ENCODE peak calls at places on chromosomes 6 and 20, in five cellular contexts. M is IMR-90, C is H9, O is H1, W is mesenchymal stem cell. Q is an unnamed sample.

GRCh38 chr20:63036266-63036665 is 29.5 kb upstream of the BHLHE23 start:
- DNase-seq in C (no peak), M (no peak), O (peak), W (no peak), Q (no peak)

GRCh38 chr6:65113581-65113980 is 593.4 kb downstream of the EYS start:
- DNase-seq in O (no peak), C (no peak), W (peak), M (peak), Q (no peak)

GRCh38 chr20:58148891-58149290 is 79.6 kb downstream of the ANKRD60 start:
- DNase-seq in M (no peak), C (no peak), O (no peak), W (no peak), Q (no peak)

GRCh38 chr20:43721429-43722152 is 5.2 kb downstream of the GTSF1L start:
- DNase-seq in W (no peak), C (peak), M (no peak), O (peak), Q (no peak)

GRCh38 chr20:31918471-31919105 is 33.3 kb downstream of the PDRG1 start:
- DNase-seq in O (no peak), M (peak), C (no peak), W (peak), Q (no peak)

GRCh38 chr6:137203256-137203655 is 15.9 kb downstream of the IFNGR1 start:
- DNase-seq in M (no peak), C (no peak), O (no peak), W (no peak), Q (no peak)

GRCh38 chr6:26286168-26286854 is 78.7 kb upstream of the BTN3A2 start:
- DNase-seq in M (peak), C (peak), O (peak), W (peak), Q (peak)

GRCh38 chr20:41428285-41428684 is 61.7 kb upstream of the EMILIN3 start:
- DNase-seq in W (peak), M (peak), C (no peak), O (no peak), Q (no peak)

GRCh38 chr6:16712250-16712930 is 48.9 kb downstream of the ATXN1 start:
- DNase-seq in W (peak), M (no peak), C (no peak), O (no peak), Q (no peak)

GRCh38 chr6:2630362-2630761 is 120.4 kb downstream of the MYLK4 start:
- DNase-seq in W (peak), C (no peak), M (peak), O (no peak), Q (no peak)

GRCh38 chr6:144064402-144064830 is 31.0 kb downstream of the SF3B5 start:
- DNase-seq in W (no peak), O (peak), C (peak), M (no peak), Q (peak)

GRCh38 chr6:144621332-144621731 is 336.2 kb downstream of the UTRN start:
- DNase-seq in O (no peak), C (no peak), M (no peak), W (no peak), Q (no peak)

GRCh38 chr20:7695622-7696021 is 244.6 kb downstream of the HAO1 start:
- DNase-seq in M (peak), C (no peak), O (no peak), W (peak), Q (no peak)

GRCh38 chr20:53360815-53361214 is 232.8 kb downstream of the ZNF217 start:
- DNase-seq in C (no peak), M (no peak), O (no peak), W (no peak), Q (peak)

GRCh38 chr20:3927486-3928291 is 38.5 kb downstream of the PANK2 start:
- DNase-seq in W (peak), C (peak), M (peak), O (peak), Q (no peak)

GRCh38 chr20:34524426-34524825 is 8.2 kb downstream of the DYNLRB1 start:
- DNase-seq in O (peak), W (no peak), M (no peak), C (no peak), Q (no peak)

GRCh38 chr20:62886709-62887058 is 25.1 kb upstream of the TCFL5 start:
- DNase-seq in W (no peak), M (no peak), C (no peak), O (no peak), Q (no peak)

GRCh38 chr20:57773059-57773815 is 63.4 kb upstream of the PMEPA1 start:
- DNase-seq in O (no peak), C (peak), W (no peak), M (no peak), Q (no peak)

GRCh38 chr6:4849628-4850027 is 73.4 kb downstream of the CDYL start:
- DNase-seq in O (no peak), C (no peak), M (no peak), W (no peak), Q (no peak)

GRCh38 chr6:16578695-16579094 is 182.6 kb downstream of the ATXN1 start:
- DNase-seq in O (no peak), W (no peak), C (no peak), M (no peak), Q (no peak)

GRCh38 chr6:35173068-35174042 is 32.2 kb upstream of the TCP11 start:
- DNase-seq in C (peak), O (no peak), W (no peak), M (no peak), Q (no peak)

GRCh38 chr6:25223421-25224052 is 55.6 kb upstream of the CARMIL1 start:
- DNase-seq in O (peak), M (peak), W (peak), C (peak), Q (peak)

GRCh38 chr20:62762376-62762775 is 33.9 kb upstream of the MRGBP start:
- DNase-seq in M (no peak), C (no peak), O (no peak), W (no peak), Q (no peak)

GRCh38 chr20:23156842-23157423 is 70.8 kb upstream of the CD93 start:
- DNase-seq in C (no peak), M (no peak), W (no peak), O (peak), Q (no peak)

GRCh38 chr20:414161-414560 is 6.1 kb downstream of the RBCK1 start:
- DNase-seq in M (no peak), C (no peak), O (no peak), W (no peak), Q (no peak)

GRCh38 chr20:21125072-21125848 is 622 bp upstream of the KIZ start:
- DNase-seq in W (peak), C (no peak), O (no peak), M (peak), Q (no peak)

GRCh38 chr6:54076159-54076789 is 35.0 kb upstream of the MLIP start:
- DNase-seq in M (no peak), O (no peak), C (no peak), W (no peak), Q (no peak)

GRCh38 chr20:39825524-39825923 is 863.4 kb downstream of the DHX35 start:
- DNase-seq in C (no peak), O (no peak), W (no peak), M (no peak), Q (no peak)

GRCh38 chr6:130143709-130144108 is 79.0 kb downstream of the SAMD3 start:
- DNase-seq in W (peak), O (no peak), C (no peak), M (peak), Q (no peak)

GRCh38 chr6:95203153-95203754 is 374.1 kb upstream of the MANEA start:
- DNase-seq in C (no peak), O (no peak), W (peak), M (peak), Q (peak)

GRCh38 chr20:36086767-36087166 is 67.8 kb upstream of the EPB41L1 start:
- DNase-seq in C (no peak), O (no peak), W (no peak), M (no peak), Q (no peak)

GRCh38 chr20:62922451-62922921 is 3.8 kb downstream of the DIDO1 start:
- DNase-seq in M (no peak), C (no peak), W (no peak), O (no peak), Q (no peak)

GRCh38 chr20:15942130-15942529 is 631.1 kb downstream of the KIF16B start:
- DNase-seq in M (no peak), O (no peak), C (no peak), W (no peak), Q (no peak)

GRCh38 chr20:10671850-10672578 is 1.8 kb downstream of the JAG1 start:
- DNase-seq in M (peak), W (peak), O (peak), C (peak), Q (no peak)

GRCh38 chr6:7255918-7256317 is 57.1 kb downstream of the SSR1 start:
- DNase-seq in O (no peak), C (no peak), M (no peak), W (no peak), Q (no peak)

GRCh38 chr20:45361794-45362193 is 1.2 kb upstream of the SYS1 start:
- DNase-seq in M (no peak), W (no peak), C (no peak), O (no peak), Q (no peak)

GRCh38 chr20:45366192-45366591 is 3.2 kb downstream of the SYS1 start:
- DNase-seq in C (no peak), O (no peak), W (no peak), M (no peak), Q (no peak)

GRCh38 chr20:45365444-45365970 is 2.6 kb downstream of the SYS1 start:
- DNase-seq in O (no peak), C (peak), M (no peak), W (no peak), Q (no peak)

GRCh38 chr20:45362804-45363610 is at the start of gene SYS1:
- DNase-seq in W (peak), C (peak), O (peak), M (peak), Q (peak)

DNA sequence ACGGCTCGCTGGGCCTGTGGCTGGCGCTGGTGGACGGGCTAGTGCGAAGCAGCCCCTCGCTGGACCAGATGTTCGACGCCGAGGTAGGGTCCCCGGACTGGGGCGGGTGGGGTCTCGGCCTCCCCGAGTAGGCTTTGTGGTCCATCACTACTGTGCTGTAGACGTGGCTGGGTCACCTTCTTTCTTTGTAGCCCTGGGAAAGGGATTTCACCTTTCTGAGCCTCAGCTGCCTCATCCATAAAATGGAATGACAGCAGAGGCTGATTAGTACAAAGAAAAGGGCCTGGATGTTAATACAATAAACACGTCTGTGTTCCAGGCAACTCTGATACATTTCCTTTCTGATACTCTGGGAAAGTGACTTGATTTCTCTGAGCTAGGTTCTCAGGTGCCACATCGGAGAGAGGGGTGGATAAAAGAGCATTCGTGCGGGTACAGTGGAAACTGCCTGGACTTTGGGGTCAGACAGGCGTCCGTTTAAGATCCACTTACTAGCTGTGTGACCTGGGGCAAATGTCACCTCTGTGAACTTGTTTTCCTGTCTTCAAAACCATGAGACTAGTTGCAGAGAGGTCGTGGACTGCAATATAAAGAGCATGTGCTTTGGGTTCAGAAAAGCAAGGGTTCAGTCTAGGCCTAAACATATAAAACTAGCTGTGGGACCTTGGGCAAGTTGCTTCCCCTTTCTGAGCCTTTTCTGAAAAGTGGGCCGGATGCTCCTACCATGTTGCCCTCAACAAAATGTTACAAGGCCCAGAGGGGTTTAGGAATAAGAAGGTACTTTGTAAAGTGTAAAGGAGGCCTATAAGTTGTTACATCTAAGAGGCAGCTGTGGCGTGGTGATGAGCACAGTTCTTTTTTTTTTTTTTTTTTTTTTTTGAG is 896 bp downstream of the SYS1 start:
- DNase-seq in M (no peak), W (no peak), O (no peak), C (peak), Q (no peak)
- H3K14ac ChIP-seq in M (peak), W (peak), O (no peak), C (no peak), Q (no peak)

DNA sequence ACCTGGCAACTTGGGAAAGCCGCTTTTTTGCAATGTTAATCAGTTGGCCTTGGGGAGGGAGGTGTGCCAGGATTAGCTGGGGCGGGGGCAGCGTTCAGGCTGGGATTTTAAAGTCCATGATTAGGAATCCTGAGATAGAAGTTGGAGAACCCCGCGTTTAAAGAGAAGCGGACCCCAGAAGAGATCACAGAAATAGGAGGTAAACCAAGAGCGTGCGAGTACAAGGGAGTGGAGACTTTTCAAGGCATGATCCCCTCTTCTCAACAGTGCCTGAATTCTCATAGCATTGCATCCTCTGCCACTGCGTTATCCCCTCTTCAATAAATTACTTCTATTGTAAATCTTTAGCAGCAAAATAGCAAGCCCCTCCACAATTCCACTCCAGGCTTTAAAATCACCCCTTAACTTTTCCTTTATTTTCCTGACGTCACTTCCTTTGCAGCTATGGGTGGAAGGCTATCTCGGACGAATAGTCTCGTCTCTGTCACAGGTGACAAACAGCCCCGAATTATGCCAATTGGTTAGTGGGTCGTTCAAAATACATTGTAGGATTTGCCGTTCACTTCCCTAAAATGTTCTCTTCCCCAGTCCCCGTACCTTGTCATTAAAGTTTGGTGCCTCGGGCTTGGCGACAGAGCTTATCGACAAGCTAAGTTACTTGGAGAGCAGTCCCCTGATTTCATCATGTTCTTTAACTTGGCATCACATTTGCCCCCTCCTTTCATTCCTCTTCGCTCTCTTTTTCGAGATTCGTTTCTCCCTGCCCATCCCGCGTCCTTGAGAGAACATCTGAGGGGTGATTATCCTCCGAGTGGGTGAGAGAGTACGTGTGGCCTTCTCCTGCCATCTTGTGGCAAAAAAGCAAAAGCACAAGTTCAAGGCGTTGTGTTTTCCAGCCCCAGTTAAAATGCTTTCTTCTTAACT is 17.1 kb downstream of the OR2B2 start:
- DNase-seq in W (peak), M (peak), C (peak), O (no peak), Q (peak)
- H2BK15ac ChIP-seq in W (no peak), M (peak), C (no peak), O (no peak), Q (no peak)

GRCh38 chr6:168650686-168651085 is 209.7 kb downstream of the SMOC2 start:
- DNase-seq in M (no peak), C (no peak), O (no peak), W (no peak), Q (no peak)
- H4K8ac ChIP-seq in M (no peak), C (no peak), O (no peak), W (no peak), Q (no peak)

DNA sequence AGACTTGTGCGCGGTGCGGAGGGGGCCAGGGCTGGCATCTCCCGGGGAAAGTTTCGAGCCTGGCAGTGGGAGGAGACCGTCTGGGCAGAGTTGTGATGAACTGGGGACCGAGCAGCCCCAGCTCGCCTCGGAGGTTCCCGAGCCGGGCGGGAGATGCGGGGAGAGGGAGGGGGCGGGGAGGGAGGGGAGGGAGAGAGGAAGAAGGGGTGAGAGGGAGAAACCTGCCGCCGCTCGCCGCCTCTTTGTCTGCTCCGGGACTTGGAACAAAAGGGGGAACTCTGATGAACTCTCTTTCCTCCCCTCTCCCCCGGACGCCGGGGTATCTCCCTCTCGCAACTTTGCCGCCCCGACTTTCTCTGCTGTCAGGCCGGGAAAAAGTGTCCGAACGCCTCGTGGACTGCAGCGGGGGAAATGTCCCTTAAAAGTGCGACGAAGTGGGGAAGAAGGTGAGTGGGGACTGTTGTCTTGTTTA is 72.7 kb downstream of the SOX4 start:
- DNase-seq in W (no peak), O (peak), C (peak), M (no peak), Q (peak)
- H3K14ac ChIP-seq in W (no peak), O (no peak), C (peak), M (peak), Q (peak)

GRCh38 chr6:139881728-139882211 is 507.3 kb upstream of the CITED2 start:
- DNase-seq in M (peak), W (peak), C (peak), O (peak), Q (no peak)
- H2BK15ac ChIP-seq in M (peak), W (peak), C (no peak), O (no peak), Q (no peak)

GRCh38 chr6:36765943-36766648 is 68.5 kb downstream of the RAB44 start:
- DNase-seq in M (peak), O (peak), C (peak), W (peak), Q (peak)
- H4K8ac ChIP-seq in M (no peak), O (no peak), C (no peak), W (no peak), Q (no peak)

Q was measured in neuronal stem cell.